ENCODE peak calls at places on chromosomes 1 and 21, in four cellular contexts. C is GM12878, O is K562, A is H1. Z is an unnamed sample.
A peak's percentile ranks its signal among the peaks of the same experiment; 100 is the strongest.

GRCh38 chr1:150472606-150473200 is 14.5 kb upstream of the TARS2 start:
- DNase-seq in C (no peak), O (no peak), A (no peak), Z (no peak)

GRCh38 chr1:154476791-154477190 is 25.2 kb upstream of the TDRD10 start:
- DNase-seq in C (no peak), O (no peak), A (no peak), Z (peak; percentile 43)

GRCh38 chr1:203427451-203427850 is 48.2 kb upstream of the PRELP start:
- DNase-seq in C (no peak), O (no peak), A (no peak), Z (no peak)

GRCh38 chr1:108149796-108150467 is 50.2 kb downstream of the SLC25A24 start:
- DNase-seq in C (no peak), O (no peak), A (no peak), Z (no peak)

GRCh38 chr1:34164510-34165381 is at the start of gene CSMD2:
- DNase-seq in C (no peak), O (no peak), A (no peak), Z (no peak)

GRCh38 chr1:153431928-153432327 is 15.6 kb downstream of the S100A7A start:
- DNase-seq in C (no peak), O (no peak), A (no peak), Z (no peak)

GRCh38 chr21:21003701-21004100 is 5.5 kb downstream of the NCAM2 start:
- DNase-seq in C (no peak), O (peak; percentile 64), A (no peak), Z (peak; percentile 6)

GRCh38 chr1:36161656-36162531 is 5.9 kb downstream of the MAP7D1 start:
- DNase-seq in C (no peak), O (peak; percentile 58), A (no peak), Z (no peak)

GRCh38 chr1:187977298-187977697 is 1148.5 kb downstream of the PLA2G4A start:
- DNase-seq in C (no peak), O (no peak), A (no peak), Z (no peak)

GRCh38 chr1:234488054-234488953 is 9.3 kb upstream of the TARBP1 start:
- DNase-seq in C (no peak), O (no peak), A (no peak), Z (no peak)

GRCh38 chr1:164587617-164588367 is 28.8 kb downstream of the PBX1 start:
- DNase-seq in C (no peak), O (no peak), A (no peak), Z (no peak)

GRCh38 chr21:39660596-39660995 is 47.9 kb downstream of the B3GALT5 start:
- DNase-seq in C (no peak), O (no peak), A (no peak), Z (no peak)

GRCh38 chr1:150061632-150062101 is 5.9 kb upstream of the VPS45 start:
- DNase-seq in C (no peak), O (no peak), A (no peak), Z (peak; percentile 28)

GRCh38 chr21:41573902-41574690 is 66.1 kb upstream of the TMPRSS2 start:
- DNase-seq in C (no peak), O (no peak), A (no peak), Z (no peak)

GRCh38 chr1:226974544-226975258 is 34.6 kb downstream of the COQ8A start:
- DNase-seq in C (no peak), O (no peak), A (no peak), Z (no peak)
- TF ChIP-seq ATF3 in C (no peak), O (no peak), A (no peak), Z (no peak)

GRCh38 chr1:88001460-88001859 is 672.8 kb downstream of the LMO4 start:
- DNase-seq in C (no peak), O (no peak), A (no peak), Z (no peak)
- TF ChIP-seq SRF in C (no peak), O (no peak), A (no peak), Z (no peak)

GRCh38 chr1:37473431-37474050 is 839 bp upstream of the ZC3H12A start:
- DNase-seq in C (no peak), O (peak; percentile 75), A (no peak), Z (no peak)
- TF ChIP-seq ATF3 in C (no peak), O (no peak), A (no peak), Z (no peak)

GRCh38 chr1:162030741-162031280 is 7.1 kb upstream of the OLFML2B start:
- DNase-seq in C (no peak), O (no peak), A (no peak), Z (no peak)
- TF ChIP-seq SRF in C (no peak), O (no peak), A (no peak), Z (no peak)

GRCh38 chr1:182446033-182446669 is 3.8 kb upstream of the RGSL1 start:
- DNase-seq in C (peak; percentile 26), O (peak; percentile 77), A (no peak), Z (peak; percentile 47)
- TF ChIP-seq ATF3 in C (no peak), O (no peak), A (no peak), Z (no peak)

GRCh38 chr1:78743626-78744025 is 94.0 kb downstream of the IFI44 start:
- DNase-seq in C (no peak), O (no peak), A (no peak), Z (no peak)
- TF ChIP-seq SRF in C (no peak), O (no peak), A (no peak), Z (no peak)

GRCh38 chr1:13825033-13825432 is 125.0 kb downstream of the PRDM2 start:
- DNase-seq in C (no peak), O (no peak), A (no peak), Z (no peak)
- TF ChIP-seq ATF3 in C (no peak), O (no peak), A (no peak), Z (no peak)

GRCh38 chr1:12593621-12594066 is 24.4 kb downstream of the DHRS3 start:
- DNase-seq in C (no peak), O (no peak), A (no peak), Z (no peak)
- TF ChIP-seq SRF in C (no peak), O (no peak), A (no peak), Z (no peak)

DNA sequence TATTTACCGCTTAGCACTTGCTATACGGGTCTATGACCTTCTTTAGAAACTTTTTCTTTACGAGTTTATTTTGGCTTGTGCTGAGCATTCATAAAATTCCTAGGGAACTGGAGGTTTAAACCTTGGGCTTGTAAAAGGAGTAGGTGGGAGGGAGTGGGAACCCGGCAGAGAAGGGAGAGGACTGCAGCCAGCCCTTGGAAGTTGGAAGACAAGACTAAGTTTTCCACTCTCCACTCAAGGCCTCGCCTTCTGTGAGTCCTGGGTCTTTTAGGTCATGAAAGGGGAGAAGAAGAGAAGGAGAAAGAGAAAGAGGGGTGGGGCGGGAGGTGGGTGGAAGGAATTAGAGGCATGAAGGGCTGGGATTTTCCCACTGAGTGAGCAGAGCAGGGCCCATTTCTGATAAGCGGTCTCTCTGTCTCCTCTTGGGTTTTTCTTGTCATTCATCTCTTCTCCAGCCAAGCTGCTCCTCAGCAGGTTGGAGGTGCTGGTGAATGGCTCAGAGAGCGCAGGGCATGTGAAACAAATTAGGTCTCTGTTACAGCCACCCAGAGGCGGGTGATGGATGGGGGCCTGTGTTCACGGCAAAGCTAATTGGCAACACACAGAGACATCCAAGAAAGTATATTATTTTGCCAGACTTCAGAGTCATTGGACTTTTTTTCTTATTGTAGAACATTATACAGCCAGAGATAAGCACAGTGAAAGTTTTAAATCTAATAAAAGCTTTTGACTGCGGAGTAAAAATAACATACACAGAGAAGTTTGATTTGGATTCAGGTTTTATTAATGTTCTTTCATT is 247.3 kb downstream of the FOXD2 start:
- DNase-seq in C (no peak), O (no peak), A (no peak), Z (no peak)
- TF ChIP-seq ATF3 in C (no peak), O (no peak), A (no peak), Z (no peak)

GRCh38 chr1:225852413-225853119 is 29.6 kb downstream of the TMEM63A start:
- DNase-seq in C (no peak), O (no peak), A (no peak), Z (no peak)

GRCh38 chr1:225857256-225857655 is 24.9 kb downstream of the TMEM63A start:
- DNase-seq in C (no peak), O (no peak), A (no peak), Z (no peak)

GRCh38 chr1:225859151-225859550 is 23.0 kb downstream of the TMEM63A start:
- DNase-seq in C (no peak), O (no peak), A (no peak), Z (no peak)

GRCh38 chr1:225853441-225853840 is 28.7 kb downstream of the TMEM63A start:
- DNase-seq in C (no peak), O (no peak), A (no peak), Z (no peak)

DNA sequence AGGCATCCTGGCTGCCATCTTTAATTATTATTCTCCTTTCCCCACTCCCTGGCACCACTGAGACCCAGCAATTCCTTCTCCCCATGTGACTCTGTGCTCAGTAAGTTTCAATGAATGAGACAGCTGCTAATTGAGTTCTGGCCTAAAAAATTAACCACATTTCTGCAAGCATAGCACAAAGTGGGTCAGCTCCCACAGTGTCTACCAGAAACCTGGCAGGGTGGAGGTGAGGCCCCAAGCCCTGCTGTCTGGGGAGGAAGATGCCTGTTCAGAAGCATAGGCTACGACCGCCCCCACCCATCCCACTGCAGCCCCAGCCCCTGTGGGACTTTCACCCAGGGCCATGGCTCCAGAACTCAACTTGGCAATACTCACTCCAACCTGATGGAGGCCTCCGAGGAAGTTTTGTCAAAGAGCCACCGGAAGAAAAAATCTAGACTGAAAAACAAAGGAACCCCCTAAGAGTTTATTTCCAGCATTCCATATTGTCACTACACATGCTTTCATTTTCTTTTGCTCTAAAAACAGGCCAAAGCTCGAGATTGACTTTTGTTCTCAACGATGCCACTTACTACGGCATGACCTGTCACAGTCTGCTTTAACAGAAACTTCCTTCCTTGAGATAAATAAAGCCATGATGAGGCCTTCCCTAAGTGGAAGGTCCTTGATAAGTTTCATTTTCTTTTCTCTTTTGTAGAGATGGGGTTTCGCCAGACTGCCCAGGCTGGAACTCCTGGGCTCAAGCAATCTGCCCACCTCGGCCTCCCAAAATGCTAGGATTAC is 26.5 kb downstream of the TMEM63A start:
- DNase-seq in C (no peak), O (no peak), A (no peak), Z (no peak)
- TF ChIP-seq SRF in C (no peak), O (no peak), A (no peak), Z (no peak)